ENCODE peak calls at places on chromosomes 7 and 10, in six cellular contexts. One of them, this sample, is unnamed.

GRCh38 chr7:134865001-134865845 is 85.8 kb downstream of the CALD1 start:
- DNase-seq in heart left ventricle: no peak
- DNase-seq in H4: no peak
- DNase-seq in fibroblast of the aortic adventitia: peak
- DNase-seq in retina: no peak
- DNase-seq in mucosa of descending colon: no peak
- DNase-seq in this sample: no peak

GRCh38 chr7:26449175-26450165 is 157.8 kb downstream of the SNX10 start:
- DNase-seq in H4: peak
- DNase-seq in heart left ventricle: no peak
- DNase-seq in retina: no peak
- DNase-seq in mucosa of descending colon: no peak
- DNase-seq in fibroblast of the aortic adventitia: peak
- DNase-seq in this sample: no peak

GRCh38 chr7:100090527-100091410 is 2.0 kb downstream of the COPS6 start:
- DNase-seq in H4: no peak
- DNase-seq in fibroblast of the aortic adventitia: no peak
- DNase-seq in retina: no peak
- DNase-seq in heart left ventricle: no peak
- DNase-seq in mucosa of descending colon: no peak
- DNase-seq in this sample: no peak

GRCh38 chr7:157557263-157557662 is 220.5 kb downstream of the DNAJB6 start:
- DNase-seq in retina: no peak
- DNase-seq in fibroblast of the aortic adventitia: no peak
- DNase-seq in H4: no peak
- DNase-seq in mucosa of descending colon: no peak
- DNase-seq in heart left ventricle: no peak
- DNase-seq in this sample: no peak

GRCh38 chr7:73969991-73970390 is 58.0 kb upstream of the ELN start:
- DNase-seq in mucosa of descending colon: no peak
- DNase-seq in retina: no peak
- DNase-seq in fibroblast of the aortic adventitia: no peak
- DNase-seq in heart left ventricle: no peak
- DNase-seq in H4: no peak
- DNase-seq in this sample: no peak

GRCh38 chr10:124092270-124093075 is 925 bp downstream of the CHST15 start:
- DNase-seq in mucosa of descending colon: peak
- DNase-seq in retina: peak
- DNase-seq in H4: no peak
- DNase-seq in heart left ventricle: peak
- DNase-seq in fibroblast of the aortic adventitia: no peak
- DNase-seq in this sample: peak

GRCh38 chr10:74949434-74949833 is 123.0 kb downstream of the KAT6B start:
- DNase-seq in H4: no peak
- DNase-seq in heart left ventricle: no peak
- DNase-seq in retina: no peak
- DNase-seq in fibroblast of the aortic adventitia: peak
- DNase-seq in mucosa of descending colon: no peak
- DNase-seq in this sample: no peak

GRCh38 chr7:102195361-102195760 is 91.3 kb upstream of the SH2B2 start:
- DNase-seq in mucosa of descending colon: no peak
- DNase-seq in heart left ventricle: no peak
- DNase-seq in fibroblast of the aortic adventitia: no peak
- DNase-seq in H4: no peak
- DNase-seq in retina: no peak
- DNase-seq in this sample: no peak

GRCh38 chr7:15326044-15326644 is 235.7 kb downstream of the AGMO start:
- DNase-seq in heart left ventricle: no peak
- DNase-seq in mucosa of descending colon: no peak
- DNase-seq in fibroblast of the aortic adventitia: peak
- DNase-seq in H4: peak
- DNase-seq in retina: no peak
- DNase-seq in this sample: no peak

GRCh38 chr7:74452748-74453320 is 872 bp upstream of the GTF2IRD1 start:
- DNase-seq in mucosa of descending colon: peak
- DNase-seq in fibroblast of the aortic adventitia: peak
- DNase-seq in H4: no peak
- DNase-seq in heart left ventricle: no peak
- DNase-seq in retina: peak
- DNase-seq in this sample: no peak

GRCh38 chr10:131860806-131861440 is 39.9 kb upstream of the PPP2R2D start:
- DNase-seq in mucosa of descending colon: no peak
- DNase-seq in heart left ventricle: peak
- DNase-seq in retina: no peak
- DNase-seq in fibroblast of the aortic adventitia: no peak
- DNase-seq in H4: no peak
- DNase-seq in this sample: no peak

GRCh38 chr7:906776-907157 is 30.4 kb downstream of the GET4 start:
- DNase-seq in fibroblast of the aortic adventitia: no peak
- DNase-seq in mucosa of descending colon: no peak
- DNase-seq in retina: no peak
- DNase-seq in heart left ventricle: no peak
- DNase-seq in H4: no peak
- DNase-seq in this sample: no peak

GRCh38 chr10:119444866-119445265 is 97.7 kb downstream of the RGS10 start:
- DNase-seq in retina: no peak
- DNase-seq in mucosa of descending colon: no peak
- DNase-seq in fibroblast of the aortic adventitia: no peak
- DNase-seq in heart left ventricle: no peak
- DNase-seq in H4: no peak
- DNase-seq in this sample: no peak

GRCh38 chr10:33306756-33307519 is 27.5 kb downstream of the NRP1 start:
- DNase-seq in mucosa of descending colon: no peak
- DNase-seq in H4: no peak
- DNase-seq in retina: no peak
- DNase-seq in fibroblast of the aortic adventitia: peak
- DNase-seq in heart left ventricle: no peak
- DNase-seq in this sample: no peak

GRCh38 chr7:30062587-30062986 is 34.4 kb downstream of the PLEKHA8 start:
- DNase-seq in retina: peak
- DNase-seq in mucosa of descending colon: no peak
- DNase-seq in fibroblast of the aortic adventitia: peak
- DNase-seq in heart left ventricle: no peak
- DNase-seq in H4: peak
- DNase-seq in this sample: no peak

GRCh38 chr7:56074371-56074791 is 10.3 kb downstream of the SUMF2 start:
- DNase-seq in retina: peak
- DNase-seq in H4: peak
- DNase-seq in mucosa of descending colon: peak
- DNase-seq in heart left ventricle: peak
- DNase-seq in fibroblast of the aortic adventitia: peak
- DNase-seq in this sample: peak

GRCh38 chr10:97234403-97234802 is 48.6 kb upstream of the SLIT1 start:
- DNase-seq in retina: peak
- DNase-seq in H4: peak
- DNase-seq in heart left ventricle: no peak
- DNase-seq in mucosa of descending colon: peak
- DNase-seq in fibroblast of the aortic adventitia: peak
- DNase-seq in this sample: no peak

GRCh38 chr7:29254663-29255062 is 60.1 kb downstream of the CHN2 start:
- DNase-seq in mucosa of descending colon: no peak
- DNase-seq in retina: no peak
- DNase-seq in H4: no peak
- DNase-seq in heart left ventricle: no peak
- DNase-seq in fibroblast of the aortic adventitia: no peak
- DNase-seq in this sample: no peak

GRCh38 chr10:30215131-30215530 is 133.9 kb downstream of the MTPAP start:
- DNase-seq in retina: peak
- DNase-seq in fibroblast of the aortic adventitia: peak
- DNase-seq in heart left ventricle: no peak
- DNase-seq in mucosa of descending colon: no peak
- DNase-seq in H4: no peak
- DNase-seq in this sample: no peak

GRCh38 chr10:129131439-129132122 is 335.5 kb upstream of the MGMT start:
- DNase-seq in fibroblast of the aortic adventitia: peak
- DNase-seq in mucosa of descending colon: no peak
- DNase-seq in heart left ventricle: no peak
- DNase-seq in retina: no peak
- DNase-seq in H4: no peak
- DNase-seq in this sample: no peak

GRCh38 chr7:56045796-56046195 is 5.4 kb downstream of the PSPH start:
- DNase-seq in heart left ventricle: no peak
- DNase-seq in mucosa of descending colon: no peak
- DNase-seq in fibroblast of the aortic adventitia: no peak
- DNase-seq in H4: no peak
- DNase-seq in retina: no peak
- DNase-seq in this sample: no peak

GRCh38 chr10:89554433-89554832 is 19.0 kb upstream of the SLC16A12 start:
- DNase-seq in heart left ventricle: no peak
- DNase-seq in fibroblast of the aortic adventitia: no peak
- DNase-seq in retina: no peak
- DNase-seq in mucosa of descending colon: no peak
- DNase-seq in H4: no peak
- DNase-seq in this sample: no peak

GRCh38 chr7:158401826-158402225 is 185.8 kb downstream of the PTPRN2 start:
- DNase-seq in retina: no peak
- DNase-seq in H4: no peak
- DNase-seq in mucosa of descending colon: no peak
- DNase-seq in fibroblast of the aortic adventitia: no peak
- DNase-seq in heart left ventricle: no peak
- DNase-seq in this sample: no peak

GRCh38 chr7:10802526-10802925 is 171.1 kb upstream of the PHF14 start:
- DNase-seq in H4: peak
- DNase-seq in fibroblast of the aortic adventitia: no peak
- DNase-seq in heart left ventricle: no peak
- DNase-seq in mucosa of descending colon: no peak
- DNase-seq in retina: no peak
- DNase-seq in this sample: no peak

GRCh38 chr7:26593405-26593804 is 271.0 kb downstream of the SKAP2 start:
- DNase-seq in H4: no peak
- DNase-seq in mucosa of descending colon: peak
- DNase-seq in heart left ventricle: no peak
- DNase-seq in retina: peak
- DNase-seq in fibroblast of the aortic adventitia: no peak
- DNase-seq in this sample: peak

GRCh38 chr10:70358446-70358845 is 24.0 kb downstream of the LRRC20 start:
- DNase-seq in fibroblast of the aortic adventitia: no peak
- DNase-seq in H4: no peak
- DNase-seq in mucosa of descending colon: no peak
- DNase-seq in heart left ventricle: no peak
- DNase-seq in retina: no peak
- DNase-seq in this sample: no peak

GRCh38 chr10:87918254-87918859 is 54.9 kb downstream of the PTEN start:
- DNase-seq in H4: no peak
- DNase-seq in mucosa of descending colon: no peak
- DNase-seq in retina: no peak
- DNase-seq in heart left ventricle: no peak
- DNase-seq in fibroblast of the aortic adventitia: no peak
- DNase-seq in this sample: no peak

GRCh38 chr7:93097388-93097787 is 20.4 kb downstream of the SAMD9 start:
- DNase-seq in mucosa of descending colon: no peak
- DNase-seq in heart left ventricle: no peak
- DNase-seq in retina: no peak
- DNase-seq in fibroblast of the aortic adventitia: no peak
- DNase-seq in H4: no peak
- DNase-seq in this sample: no peak